ENCODE peak calls at places on chromosomes 3 and 15, in seven cellular contexts. V, R, D, F, M, E and G are unnamed samples.

GRCh38 chr3:67605377-67605776 is 49.0 kb downstream of the SUCLG2 start:
- DNase-seq in E (no peak), F (no peak), R (no peak), M (peak), D (no peak), V (no peak), G (no peak)

GRCh38 chr3:34219556-34219955 is 421.1 kb downstream of the PDCD6IP start:
- DNase-seq in V (no peak), E (no peak), M (no peak), D (no peak), F (no peak), R (no peak), G (no peak)

GRCh38 chr3:32154180-32154579 is 47.8 kb downstream of the GPD1L start:
- DNase-seq in F (no peak), R (peak), M (no peak), V (no peak), D (no peak), E (no peak), G (no peak)

GRCh38 chr15:25247418-25248030 is 191.3 kb downstream of the UBE3A start:
- DNase-seq in F (no peak), E (no peak), R (peak), M (no peak), D (no peak), V (no peak), G (no peak)

GRCh38 chr15:59594493-59594942 is 17.1 kb upstream of the GCNT3 start:
- DNase-seq in F (no peak), D (no peak), V (no peak), M (peak), E (no peak), R (no peak), G (peak)

GRCh38 chr3:149969110-149969944 is 1.4 kb downstream of the PFN2 start:
- DNase-seq in F (no peak), E (no peak), V (peak), D (no peak), M (peak), R (peak), G (peak)

GRCh38 chr3:175270199-175270837 is 411.2 kb downstream of the NAALADL2 start:
- DNase-seq in D (no peak), E (no peak), R (no peak), M (peak), F (no peak), V (no peak), G (no peak)

GRCh38 chr15:55707523-55707922 is 35.4 kb downstream of the PRTG start:
- DNase-seq in D (no peak), M (no peak), E (no peak), R (no peak), V (no peak), F (no peak), G (no peak)

GRCh38 chr15:66621491-66622467 is 56.0 kb upstream of the LCTL start:
- DNase-seq in F (no peak), V (no peak), M (no peak), D (no peak), E (no peak), R (peak), G (peak)

GRCh38 chr3:39750677-39751076 is 58.7 kb upstream of the MYRIP start:
- DNase-seq in E (no peak), V (no peak), M (no peak), D (no peak), F (no peak), R (no peak), G (no peak)

GRCh38 chr3:14757153-14757700 is 61.5 kb upstream of the FGD5 start:
- DNase-seq in E (no peak), F (no peak), R (no peak), D (no peak), M (no peak), V (no peak), G (no peak)

GRCh38 chr3:47857151-47857550 is 54.2 kb downstream of the DHX30 start:
- DNase-seq in R (no peak), V (no peak), E (no peak), M (no peak), D (no peak), F (no peak), G (no peak)

GRCh38 chr3:72317491-72317890 is 530.8 kb downstream of the SHQ1 start:
- DNase-seq in D (no peak), V (no peak), M (peak), F (no peak), E (no peak), R (no peak), G (no peak)

GRCh38 chr3:142998439-142998838 is 2.9 kb upstream of the U2SURP start:
- DNase-seq in F (no peak), M (peak), D (no peak), R (no peak), V (no peak), E (no peak), G (peak)

GRCh38 chr3:182440101-182440500 is 353.2 kb upstream of the ATP11B start:
- DNase-seq in D (no peak), F (no peak), R (no peak), V (no peak), E (no peak), M (no peak), G (no peak)

GRCh38 chr3:88725440-88725839 is 382.0 kb upstream of the EPHA3 start:
- DNase-seq in E (no peak), F (no peak), R (no peak), M (no peak), V (no peak), D (no peak), G (no peak)

GRCh38 chr15:64507293-64507802 is 47.0 kb downstream of the ZNF609 start:
- DNase-seq in D (peak), M (peak), V (no peak), F (peak), E (peak), R (no peak), G (peak)

GRCh38 chr15:62431806-62432205 is 266.7 kb upstream of the C2CD4B start:
- DNase-seq in E (no peak), M (no peak), D (no peak), V (no peak), R (no peak), F (no peak), G (no peak)

GRCh38 chr3:37891227-37891626 is 29.5 kb downstream of the CTDSPL start:
- DNase-seq in M (no peak), E (no peak), D (no peak), R (no peak), F (no peak), V (no peak), G (no peak)

GRCh38 chr15:101388046-101388445 is 93.0 kb upstream of the SNRPA1 start:
- DNase-seq in R (no peak), V (no peak), E (no peak), D (no peak), M (no peak), F (no peak), G (no peak)

GRCh38 chr3:27637346-27638000 is 84.7 kb downstream of the EOMES start:
- DNase-seq in M (no peak), V (no peak), F (no peak), R (no peak), E (no peak), D (no peak), G (no peak)

GRCh38 chr3:72401005-72401404 is 447.2 kb downstream of the SHQ1 start:
- DNase-seq in M (peak), R (no peak), V (no peak), F (no peak), E (no peak), D (no peak), G (no peak)

GRCh38 chr15:58190419-58190818 is 52.2 kb downstream of the AQP9 start:
- DNase-seq in F (no peak), D (no peak), R (no peak), M (peak), V (no peak), E (no peak), G (no peak)

GRCh38 chr3:14877404-14877803 is 58.6 kb downstream of the FGD5 start:
- DNase-seq in R (no peak), E (no peak), D (no peak), V (no peak), F (no peak), M (no peak), G (no peak)

DNA sequence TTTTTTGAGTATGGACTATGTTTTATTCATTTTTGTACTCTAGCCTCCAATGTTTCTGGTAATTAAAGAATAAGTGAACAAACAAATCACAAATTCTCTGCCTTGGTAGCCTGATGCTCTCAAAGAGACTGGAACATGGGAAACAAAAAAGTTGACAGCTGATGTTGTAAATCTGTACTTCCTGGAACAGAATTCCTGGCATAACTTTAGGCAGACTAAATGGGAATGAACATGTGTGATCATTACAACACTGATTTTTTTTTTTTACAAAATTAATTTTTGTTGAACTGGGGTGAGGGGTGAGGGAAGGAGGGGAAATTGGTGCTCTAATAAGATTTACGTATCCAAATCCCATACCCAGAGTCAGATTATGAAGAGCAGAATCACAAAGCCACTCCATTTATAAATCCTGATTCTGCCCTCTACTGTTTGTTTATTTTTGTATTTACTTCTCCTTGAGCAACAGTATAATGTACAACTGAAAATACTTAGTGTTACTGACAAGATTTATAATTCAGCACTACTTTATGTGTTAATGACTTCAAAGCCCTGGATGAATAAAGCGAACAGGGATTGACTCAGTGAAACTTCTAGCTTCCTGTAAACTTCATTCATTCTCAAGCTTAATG is 165.0 kb downstream of the FRMD5 start:
- DNase-seq in D (no peak), R (no peak), F (no peak), E (no peak), V (no peak), M (peak), G (no peak)
- TF ChIP-seq CTCF in D (no peak), R (no peak), F (no peak), E (no peak), V (no peak), M (no peak), G (no peak)

GRCh38 chr15:40354408-40355171 is 3.4 kb upstream of the DISP2 start:
- DNase-seq in M (peak), E (no peak), V (no peak), F (no peak), R (peak), D (no peak), G (peak)
- TF ChIP-seq CTCF in M (peak), E (no peak), V (no peak), F (no peak), R (no peak), D (no peak), G (peak)

DNA sequence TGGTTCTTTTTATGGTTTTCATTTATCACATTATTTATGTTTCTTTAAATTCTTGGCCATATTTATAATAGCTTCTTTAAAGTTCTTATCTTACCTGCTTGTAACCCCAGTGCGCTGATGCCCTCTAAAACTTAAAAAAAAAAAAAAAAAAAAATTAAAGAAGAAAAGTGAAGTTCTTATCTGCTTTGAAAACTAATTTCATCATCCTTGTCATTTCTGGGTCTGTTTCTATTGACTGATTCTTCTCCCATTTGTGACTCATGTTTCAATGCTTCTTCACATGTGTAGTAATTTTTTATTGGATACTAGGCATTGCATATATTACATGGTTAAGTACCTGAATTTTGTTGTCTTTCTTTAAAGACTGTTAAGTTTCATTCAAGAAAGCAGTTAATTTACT is 3.4 kb upstream of the SEC22A start:
- DNase-seq in E (no peak), V (no peak), D (no peak), F (no peak), R (no peak), M (no peak), G (no peak)
- TF ChIP-seq CTCF in E (no peak), V (no peak), D (no peak), F (no peak), R (no peak), M (no peak), G (no peak)

GRCh38 chr3:36843065-36844051 is 79.0 kb upstream of the DCLK3 start:
- DNase-seq in V (no peak), E (no peak), F (peak), R (peak), D (peak), M (peak), G (peak)
- TF ChIP-seq CTCF in V (no peak), E (no peak), F (no peak), R (peak), D (peak), M (peak), G (peak)

DNA sequence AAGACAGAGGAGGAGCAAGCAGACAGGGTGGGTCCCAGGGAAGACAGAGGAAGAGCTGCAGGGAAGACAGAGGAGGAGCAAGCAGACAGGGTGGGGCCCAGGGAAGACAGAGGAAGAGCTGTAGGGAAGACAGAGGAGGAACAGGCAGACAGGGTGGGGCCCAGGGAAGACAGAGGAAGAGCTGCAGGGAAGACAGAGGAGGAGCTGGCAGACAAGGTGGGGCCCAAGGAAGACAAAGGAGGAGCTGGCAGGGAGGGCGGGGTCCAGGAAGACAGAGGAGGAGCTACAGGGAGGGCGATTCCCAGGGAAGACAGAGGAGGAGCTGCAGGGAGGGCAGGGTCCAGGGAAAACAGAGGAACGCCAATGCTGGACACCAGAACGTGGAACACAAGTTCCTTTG is 66.5 kb downstream of the PLXNA1 start:
- DNase-seq in F (no peak), D (no peak), V (no peak), M (no peak), E (no peak), R (peak), G (no peak)
- TF ChIP-seq CTCF in F (no peak), D (no peak), V (no peak), M (no peak), E (no peak), R (no peak), G (no peak)

DNA sequence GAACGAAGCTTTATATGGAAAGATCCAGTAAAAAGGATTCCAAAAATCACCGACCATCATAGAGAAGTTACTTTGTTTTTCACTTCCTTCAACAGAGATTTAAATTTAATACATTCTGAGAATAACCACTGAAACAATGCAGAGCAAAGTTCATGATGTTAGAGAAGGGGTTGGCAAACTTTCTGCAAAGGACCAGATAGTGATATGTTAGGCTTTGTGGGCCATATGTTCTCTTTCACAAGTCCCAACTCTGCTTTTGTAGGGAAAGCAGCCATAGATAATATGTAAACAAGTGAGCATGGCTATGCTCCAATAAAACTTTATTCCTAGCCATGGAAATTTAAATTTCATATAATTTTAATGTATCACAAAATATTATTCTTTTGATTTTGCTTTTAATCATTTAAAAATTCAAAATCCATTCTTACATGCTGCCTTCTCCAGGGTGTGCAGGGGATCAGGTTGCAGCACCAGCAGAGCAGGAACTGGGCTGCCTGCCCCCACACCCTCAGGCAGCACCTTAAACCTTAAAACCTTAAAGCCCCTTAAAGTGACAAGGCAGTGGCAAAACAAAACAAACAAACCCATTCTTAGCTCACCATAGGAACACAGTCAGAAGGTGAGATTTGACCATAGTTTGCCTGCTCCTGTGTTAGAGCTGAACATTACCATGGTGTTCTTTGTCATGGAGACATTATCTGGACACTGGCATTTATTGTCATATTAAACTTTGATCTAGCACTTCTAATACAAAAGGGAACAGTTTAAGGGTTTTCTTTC is 16.9 kb upstream of the IGSF10 start:
- DNase-seq in E (no peak), R (no peak), D (no peak), F (no peak), M (no peak), V (no peak), G (peak)
- TF ChIP-seq CTCF in E (no peak), R (no peak), D (no peak), F (no peak), M (no peak), V (no peak), G (no peak)

GRCh38 chr3:70110066-70110465 is 110.5 kb downstream of the SAMMSON start:
- DNase-seq in R (no peak), M (no peak), D (no peak), E (no peak), V (no peak), F (no peak), G (no peak)

GRCh38 chr3:70108546-70108945 is 109.0 kb downstream of the SAMMSON start:
- DNase-seq in M (no peak), D (no peak), E (no peak), V (no peak), R (no peak), F (no peak), G (no peak)

GRCh38 chr3:70111381-70111780 is 111.8 kb downstream of the SAMMSON start:
- DNase-seq in V (no peak), E (no peak), D (no peak), F (no peak), R (no peak), M (no peak), G (no peak)

DNA sequence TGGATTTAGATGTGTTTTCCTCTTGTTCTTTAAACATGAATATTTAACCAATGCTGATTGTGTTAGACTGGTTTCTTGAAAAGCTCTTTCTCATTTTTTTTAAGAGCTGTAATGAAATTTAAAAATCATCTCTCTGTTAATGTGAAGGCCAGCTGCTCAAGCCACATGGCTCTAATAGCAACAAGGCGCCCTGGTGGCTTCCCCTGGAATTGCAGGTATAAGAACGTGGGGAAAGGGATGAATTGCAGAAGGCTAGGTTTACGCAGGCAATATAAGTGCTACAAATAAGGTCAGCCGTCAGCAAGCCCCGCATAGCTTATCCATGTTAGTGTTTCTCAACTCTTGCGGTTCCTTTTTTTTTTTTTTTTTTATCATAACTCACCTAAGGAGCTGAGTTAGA is 108.5 kb downstream of the SAMMSON start:
- DNase-seq in M (peak), F (no peak), E (no peak), D (no peak), V (no peak), R (peak), G (peak)
- TF ChIP-seq CTCF in M (peak), F (no peak), E (no peak), D (no peak), V (no peak), R (peak), G (peak)

GRCh38 chr15:88701561-88702095 is 62.8 kb downstream of the ISG20 start:
- DNase-seq in F (peak), M (no peak), D (no peak), E (no peak), V (no peak), R (peak), G (peak)
- TF ChIP-seq CTCF in F (no peak), M (peak), D (no peak), E (no peak), V (no peak), R (peak), G (peak)

GRCh38 chr3:61177450-61177849 is 73.8 kb downstream of the FHIT start:
- DNase-seq in F (no peak), D (no peak), M (no peak), V (no peak), R (no peak), E (no peak), G (no peak)

GRCh38 chr3:61173685-61174084 is 77.6 kb downstream of the FHIT start:
- DNase-seq in F (no peak), D (no peak), M (no peak), E (no peak), V (no peak), R (no peak), G (no peak)

GRCh38 chr3:61169621-61170251 is 81.5 kb downstream of the FHIT start:
- DNase-seq in E (no peak), M (no peak), R (no peak), V (no peak), D (no peak), F (no peak), G (no peak)

GRCh38 chr3:61168286-61168685 is 83.0 kb downstream of the FHIT start:
- DNase-seq in R (no peak), E (no peak), M (no peak), D (no peak), V (no peak), F (no peak), G (no peak)

DNA sequence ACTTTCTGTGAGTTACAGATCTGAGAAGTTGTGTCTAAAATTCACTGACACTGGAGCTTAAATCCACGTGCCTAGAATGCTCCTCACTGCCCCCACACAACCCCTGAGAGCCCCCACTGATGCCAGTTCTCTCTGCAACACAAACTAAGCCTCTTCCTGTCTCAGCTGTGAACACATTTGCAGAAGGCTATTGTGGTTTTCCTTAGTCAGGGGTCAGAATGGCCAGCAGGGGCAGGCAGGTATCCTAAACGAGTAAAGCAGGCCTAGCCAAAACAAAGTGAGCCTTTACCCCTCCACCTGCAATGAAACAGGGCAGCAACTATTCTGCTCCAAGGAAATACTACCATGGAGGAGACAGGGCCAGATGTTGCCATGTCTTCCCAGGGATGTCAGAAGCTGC is 78.6 kb downstream of the FHIT start:
- DNase-seq in D (no peak), F (no peak), M (no peak), E (no peak), V (no peak), R (peak), G (no peak)
- TF ChIP-seq CTCF in D (no peak), F (no peak), M (no peak), E (no peak), V (no peak), R (peak), G (no peak)

GRCh38 chr3:128950223-128950938 is 43.5 kb downstream of the CFAP92 start:
- DNase-seq in M (peak), D (no peak), V (no peak), F (no peak), E (no peak), R (no peak), G (peak)
- TF ChIP-seq CTCF in M (peak), D (peak), V (no peak), F (no peak), E (no peak), R (no peak), G (peak)